ENCODE peak calls at places on chromosomes 5 and 9, in ten cellular contexts. One of them, this sample, is unnamed.

GRCh38 chr9:123568691-123569342 is 212.8 kb downstream of the CRB2 start:
- DNase-seq in upper lobe of left lung: no peak
- DNase-seq in AG10803: peak
- DNase-seq in SK-N-SH: peak
- DNase-seq in PC-9: no peak
- DNase-seq in heart right ventricle: no peak
- DNase-seq in A549: no peak
- DNase-seq in fibroblast of the aortic adventitia: peak
- DNase-seq in MM.1S: no peak
- DNase-seq in H1: no peak
- DNase-seq in this sample: peak

GRCh38 chr5:130110333-130110732 is 206.1 kb downstream of the CHSY3 start:
- DNase-seq in upper lobe of left lung: no peak
- DNase-seq in AG10803: no peak
- DNase-seq in SK-N-SH: no peak
- DNase-seq in PC-9: no peak
- DNase-seq in heart right ventricle: no peak
- DNase-seq in A549: no peak
- DNase-seq in fibroblast of the aortic adventitia: peak
- DNase-seq in MM.1S: peak
- DNase-seq in H1: no peak
- DNase-seq in this sample: no peak

GRCh38 chr5:144328505-144328904 is 157.8 kb downstream of the KCTD16 start:
- DNase-seq in upper lobe of left lung: no peak
- DNase-seq in AG10803: no peak
- DNase-seq in SK-N-SH: no peak
- DNase-seq in PC-9: no peak
- DNase-seq in heart right ventricle: no peak
- DNase-seq in A549: no peak
- DNase-seq in fibroblast of the aortic adventitia: no peak
- DNase-seq in MM.1S: no peak
- DNase-seq in H1: no peak
- DNase-seq in this sample: no peak

GRCh38 chr5:152688561-152689274 is 283.6 kb upstream of the NMUR2 start:
- DNase-seq in upper lobe of left lung: no peak
- DNase-seq in AG10803: peak
- DNase-seq in SK-N-SH: no peak
- DNase-seq in PC-9: peak
- DNase-seq in heart right ventricle: no peak
- DNase-seq in A549: peak
- DNase-seq in fibroblast of the aortic adventitia: peak
- DNase-seq in MM.1S: no peak
- DNase-seq in H1: no peak
- DNase-seq in this sample: no peak

GRCh38 chr5:152092580-152092979 is 167.9 kb upstream of the GLRA1 start:
- DNase-seq in upper lobe of left lung: no peak
- DNase-seq in AG10803: no peak
- DNase-seq in SK-N-SH: no peak
- DNase-seq in PC-9: no peak
- DNase-seq in heart right ventricle: no peak
- DNase-seq in A549: no peak
- DNase-seq in fibroblast of the aortic adventitia: no peak
- DNase-seq in MM.1S: no peak
- DNase-seq in H1: no peak
- DNase-seq in this sample: no peak

GRCh38 chr9:72165821-72166547 is 16.7 kb downstream of the GDA start:
- DNase-seq in upper lobe of left lung: no peak
- DNase-seq in AG10803: no peak
- DNase-seq in SK-N-SH: no peak
- DNase-seq in PC-9: no peak
- DNase-seq in heart right ventricle: no peak
- DNase-seq in A549: no peak
- DNase-seq in fibroblast of the aortic adventitia: no peak
- DNase-seq in MM.1S: no peak
- DNase-seq in H1: no peak
- DNase-seq in this sample: no peak

GRCh38 chr5:131261483-131261882 is 2.4 kb upstream of the CDC42SE2 start:
- DNase-seq in upper lobe of left lung: no peak
- DNase-seq in AG10803: no peak
- DNase-seq in SK-N-SH: no peak
- DNase-seq in PC-9: no peak
- DNase-seq in heart right ventricle: no peak
- DNase-seq in A549: no peak
- DNase-seq in fibroblast of the aortic adventitia: no peak
- DNase-seq in MM.1S: no peak
- DNase-seq in H1: no peak
- DNase-seq in this sample: no peak

GRCh38 chr5:178341091-178341960 is 108.7 kb upstream of the PHYKPL start:
- DNase-seq in upper lobe of left lung: no peak
- DNase-seq in AG10803: no peak
- DNase-seq in SK-N-SH: no peak
- DNase-seq in PC-9: no peak
- DNase-seq in heart right ventricle: no peak
- DNase-seq in A549: no peak
- DNase-seq in fibroblast of the aortic adventitia: no peak
- DNase-seq in MM.1S: no peak
- DNase-seq in H1: no peak
- DNase-seq in this sample: no peak

GRCh38 chr9:84136119-84136868 is 155.7 kb downstream of the RMI1 start:
- DNase-seq in upper lobe of left lung: no peak
- DNase-seq in AG10803: peak
- DNase-seq in SK-N-SH: no peak
- DNase-seq in PC-9: peak
- DNase-seq in heart right ventricle: no peak
- DNase-seq in A549: peak
- DNase-seq in fibroblast of the aortic adventitia: no peak
- DNase-seq in MM.1S: no peak
- DNase-seq in H1: no peak
- DNase-seq in this sample: peak

GRCh38 chr5:56269216-56269927 is 36.2 kb upstream of the ANKRD55 start:
- DNase-seq in upper lobe of left lung: no peak
- DNase-seq in AG10803: peak
- DNase-seq in SK-N-SH: peak
- DNase-seq in PC-9: no peak
- DNase-seq in heart right ventricle: no peak
- DNase-seq in A549: peak
- DNase-seq in fibroblast of the aortic adventitia: peak
- DNase-seq in MM.1S: peak
- DNase-seq in H1: no peak
- DNase-seq in this sample: no peak

GRCh38 chr9:114888599-114888998 is 41.8 kb downstream of the TNFSF8 start:
- DNase-seq in upper lobe of left lung: no peak
- DNase-seq in AG10803: no peak
- DNase-seq in SK-N-SH: no peak
- DNase-seq in PC-9: no peak
- DNase-seq in heart right ventricle: no peak
- DNase-seq in A549: no peak
- DNase-seq in fibroblast of the aortic adventitia: no peak
- DNase-seq in MM.1S: no peak
- DNase-seq in H1: peak
- DNase-seq in this sample: no peak

GRCh38 chr5:170293273-170293672 is 4.3 kb downstream of the LCP2 start:
- DNase-seq in upper lobe of left lung: no peak
- DNase-seq in AG10803: no peak
- DNase-seq in SK-N-SH: no peak
- DNase-seq in PC-9: no peak
- DNase-seq in heart right ventricle: no peak
- DNase-seq in A549: no peak
- DNase-seq in fibroblast of the aortic adventitia: no peak
- DNase-seq in MM.1S: no peak
- DNase-seq in H1: no peak
- DNase-seq in this sample: no peak

GRCh38 chr5:170296036-170296934 is 1.3 kb downstream of the LCP2 start:
- DNase-seq in upper lobe of left lung: no peak
- DNase-seq in AG10803: no peak
- DNase-seq in SK-N-SH: no peak
- DNase-seq in PC-9: no peak
- DNase-seq in heart right ventricle: no peak
- DNase-seq in A549: no peak
- DNase-seq in fibroblast of the aortic adventitia: no peak
- DNase-seq in MM.1S: peak
- DNase-seq in H1: no peak
- DNase-seq in this sample: no peak

GRCh38 chr5:170291324-170291847 is 6.2 kb downstream of the LCP2 start:
- DNase-seq in upper lobe of left lung: no peak
- DNase-seq in AG10803: no peak
- DNase-seq in SK-N-SH: no peak
- DNase-seq in PC-9: no peak
- DNase-seq in heart right ventricle: no peak
- DNase-seq in A549: no peak
- DNase-seq in fibroblast of the aortic adventitia: no peak
- DNase-seq in MM.1S: no peak
- DNase-seq in H1: no peak
- DNase-seq in this sample: no peak

GRCh38 chr5:170289749-170290148 is 7.8 kb downstream of the LCP2 start:
- DNase-seq in upper lobe of left lung: no peak
- DNase-seq in AG10803: no peak
- DNase-seq in SK-N-SH: no peak
- DNase-seq in PC-9: no peak
- DNase-seq in heart right ventricle: peak
- DNase-seq in A549: no peak
- DNase-seq in fibroblast of the aortic adventitia: no peak
- DNase-seq in MM.1S: no peak
- DNase-seq in H1: no peak
- DNase-seq in this sample: no peak

GRCh38 chr5:170292509-170292908 is 5.1 kb downstream of the LCP2 start:
- DNase-seq in upper lobe of left lung: no peak
- DNase-seq in AG10803: no peak
- DNase-seq in SK-N-SH: no peak
- DNase-seq in PC-9: no peak
- DNase-seq in heart right ventricle: no peak
- DNase-seq in A549: no peak
- DNase-seq in fibroblast of the aortic adventitia: no peak
- DNase-seq in MM.1S: no peak
- DNase-seq in H1: no peak
- DNase-seq in this sample: no peak
- H3K4me3 ChIP-seq in upper lobe of left lung: no peak
- H3K4me3 ChIP-seq in AG10803: no peak
- H3K4me3 ChIP-seq in SK-N-SH: no peak
- H3K4me3 ChIP-seq in PC-9: no peak
- H3K4me3 ChIP-seq in heart right ventricle: peak
- H3K4me3 ChIP-seq in A549: no peak
- H3K4me3 ChIP-seq in fibroblast of the aortic adventitia: no peak
- H3K4me3 ChIP-seq in MM.1S: no peak
- H3K4me3 ChIP-seq in H1: no peak
- H3K4me3 ChIP-seq in this sample: no peak

GRCh38 chr9:36415822-36416515 is 15.9 kb upstream of the RNF38 start:
- DNase-seq in upper lobe of left lung: no peak
- DNase-seq in AG10803: no peak
- DNase-seq in SK-N-SH: no peak
- DNase-seq in PC-9: no peak
- DNase-seq in heart right ventricle: no peak
- DNase-seq in A549: no peak
- DNase-seq in fibroblast of the aortic adventitia: no peak
- DNase-seq in MM.1S: no peak
- DNase-seq in H1: peak
- DNase-seq in this sample: no peak
- TF ChIP-seq CTCF in upper lobe of left lung: no peak
- TF ChIP-seq CTCF in AG10803: no peak
- TF ChIP-seq CTCF in SK-N-SH: no peak
- TF ChIP-seq CTCF in PC-9: no peak
- TF ChIP-seq CTCF in heart right ventricle: no peak
- TF ChIP-seq CTCF in A549: peak
- TF ChIP-seq CTCF in fibroblast of the aortic adventitia: no peak
- TF ChIP-seq CTCF in MM.1S: no peak
- TF ChIP-seq CTCF in H1: peak
- TF ChIP-seq CTCF in this sample: no peak

DNA sequence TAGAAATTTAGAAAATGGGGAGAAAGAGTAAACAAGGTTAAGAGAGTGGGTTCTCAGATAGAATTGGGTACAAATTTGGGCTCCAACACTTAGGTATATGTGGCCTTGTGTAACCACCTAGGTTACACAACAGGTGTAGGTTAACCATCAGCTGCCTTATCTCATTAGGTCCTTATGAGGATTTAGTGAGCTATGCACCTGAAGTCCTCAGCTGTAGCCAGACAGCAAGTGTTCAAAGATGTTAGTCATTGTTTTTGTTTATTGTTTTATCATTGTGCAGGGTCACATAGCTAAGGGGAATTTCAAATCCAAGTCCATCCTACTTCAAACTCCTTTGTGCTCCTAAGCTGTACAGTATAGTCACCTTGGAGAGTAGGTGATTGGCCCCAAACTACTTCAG is 970 bp upstream of the TRIM32 start:
- DNase-seq in upper lobe of left lung: no peak
- DNase-seq in AG10803: no peak
- DNase-seq in SK-N-SH: no peak
- DNase-seq in PC-9: no peak
- DNase-seq in heart right ventricle: no peak
- DNase-seq in A549: no peak
- DNase-seq in fibroblast of the aortic adventitia: no peak
- DNase-seq in MM.1S: peak
- DNase-seq in H1: no peak
- DNase-seq in this sample: no peak
- H3K4me3 ChIP-seq in upper lobe of left lung: peak
- H3K4me3 ChIP-seq in AG10803: peak
- H3K4me3 ChIP-seq in SK-N-SH: peak
- H3K4me3 ChIP-seq in PC-9: peak
- H3K4me3 ChIP-seq in heart right ventricle: peak
- H3K4me3 ChIP-seq in A549: peak
- H3K4me3 ChIP-seq in fibroblast of the aortic adventitia: peak
- H3K4me3 ChIP-seq in MM.1S: peak
- H3K4me3 ChIP-seq in H1: peak
- H3K4me3 ChIP-seq in this sample: peak

DNA sequence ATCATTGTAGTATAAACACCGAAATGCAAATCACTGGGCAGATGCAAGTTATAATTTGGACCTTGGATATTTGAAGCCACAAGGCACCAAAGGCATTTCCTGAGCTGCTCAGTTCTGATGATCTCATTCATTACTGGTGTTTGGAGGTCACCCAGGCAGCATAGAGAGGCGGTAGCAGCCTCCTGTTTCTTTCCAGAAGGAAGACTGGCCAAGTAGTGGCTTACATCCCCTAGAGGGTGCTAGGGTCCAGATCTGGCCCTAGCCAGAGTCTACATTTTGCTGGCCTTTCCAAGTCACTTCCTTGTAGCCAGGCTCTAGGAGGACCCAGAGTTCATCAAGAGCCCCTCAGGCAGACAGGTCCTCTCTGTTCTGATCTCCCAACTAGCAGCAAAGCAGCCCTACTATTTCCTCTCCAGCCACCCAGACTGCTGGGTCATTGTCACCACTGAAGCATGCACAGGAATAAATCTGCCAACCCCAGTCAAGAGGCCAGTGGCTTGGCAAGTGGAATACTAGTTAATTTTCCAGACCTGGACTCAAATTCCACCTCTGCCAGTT is 33.4 kb upstream of the TTC1 start:
- DNase-seq in upper lobe of left lung: no peak
- DNase-seq in AG10803: peak
- DNase-seq in SK-N-SH: peak
- DNase-seq in PC-9: peak
- DNase-seq in heart right ventricle: no peak
- DNase-seq in A549: peak
- DNase-seq in fibroblast of the aortic adventitia: peak
- DNase-seq in MM.1S: no peak
- DNase-seq in H1: no peak
- DNase-seq in this sample: no peak
- TF ChIP-seq CTCF in upper lobe of left lung: no peak
- TF ChIP-seq CTCF in AG10803: peak
- TF ChIP-seq CTCF in SK-N-SH: peak
- TF ChIP-seq CTCF in PC-9: no peak
- TF ChIP-seq CTCF in heart right ventricle: peak
- TF ChIP-seq CTCF in A549: no peak
- TF ChIP-seq CTCF in fibroblast of the aortic adventitia: peak
- TF ChIP-seq CTCF in MM.1S: peak
- TF ChIP-seq CTCF in H1: no peak
- TF ChIP-seq CTCF in this sample: no peak

This sample was measured in LNCaP clone FGC.